ENCODE peak calls at places on chromosomes 5 and 9, in ten cellular contexts. T is HuH-7; D is heart left ventricle; U is activated T-cell treated with anti-CD3 and anti-CD28 coated beads, Interleukin-2, amount 50 U/mL, for 72 hours; F is PC-3; N is activated CD4-positive, alpha-beta T cell treated with anti-CD3 and anti-CD28 coated beads for 48 hours; X is body of pancreas; J is CD4-positive, alpha-beta T cell; Q is posterior vena cava; O is hepatic stellate cell. M is an unnamed sample.

GRCh38 chr5:20972419-20972925 is 984.5 kb upstream of the CDH18 start:
- DNase-seq in N (no peak), D (peak), X (no peak), F (peak), O (no peak), T (peak), J (no peak), U (no peak), Q (no peak), M (no peak)

GRCh38 chr9:71249729-71250317 is 128.4 kb upstream of the TRPM3 start:
- DNase-seq in Q (no peak), U (no peak), O (peak), T (peak), X (peak), D (no peak), N (no peak), J (no peak), F (peak), M (no peak)

GRCh38 chr9:5195450-5195849 is 10.0 kb upstream of the INSL6 start:
- DNase-seq in J (no peak), X (no peak), U (no peak), D (no peak), N (no peak), O (no peak), Q (no peak), F (peak), T (no peak), M (no peak)

GRCh38 chr9:32587901-32588300 is 14.9 kb upstream of the NDUFB6 start:
- DNase-seq in T (no peak), U (peak), J (no peak), O (no peak), Q (no peak), N (peak), X (no peak), F (no peak), D (no peak), M (no peak)

GRCh38 chr5:132779961-132780360 is 2.9 kb upstream of the SEPTIN8 start:
- DNase-seq in N (no peak), O (no peak), U (no peak), F (no peak), D (no peak), Q (no peak), T (no peak), X (no peak), J (no peak), M (no peak)

GRCh38 chr5:177234761-177235315 is 68.7 kb downstream of the RAB24 start:
- DNase-seq in U (no peak), D (no peak), O (no peak), F (no peak), N (no peak), X (no peak), J (no peak), T (no peak), Q (no peak), M (no peak)

GRCh38 chr9:81132796-81133195 is 556.6 kb downstream of the TLE1 start:
- DNase-seq in F (no peak), U (no peak), D (no peak), O (peak), J (no peak), N (no peak), X (no peak), Q (no peak), T (no peak), M (no peak)

GRCh38 chr5:82068723-82069122 is 96.9 kb downstream of the ATG10 start:
- DNase-seq in F (no peak), J (no peak), O (no peak), Q (no peak), D (no peak), X (no peak), N (no peak), U (no peak), T (no peak), M (no peak)

GRCh38 chr9:34282096-34282495 is 47.0 kb downstream of the KIF24 start:
- DNase-seq in N (no peak), D (no peak), F (no peak), Q (no peak), T (no peak), U (no peak), O (no peak), J (no peak), X (no peak), M (no peak)

GRCh38 chr5:157456301-157456700 is 3.7 kb upstream of the NIPAL4 start:
- DNase-seq in T (no peak), O (no peak), N (no peak), J (no peak), U (no peak), Q (no peak), F (no peak), D (no peak), X (no peak), M (no peak)

GRCh38 chr5:53604309-53604708 is 43.9 kb downstream of the NDUFS4 start:
- DNase-seq in D (no peak), J (no peak), N (no peak), Q (no peak), O (no peak), T (no peak), U (no peak), F (no peak), X (no peak), M (no peak)

GRCh38 chr9:85430659-85431370 is 310.9 kb downstream of the AGTPBP1 start:
- DNase-seq in D (peak), Q (no peak), U (no peak), F (no peak), J (no peak), O (no peak), T (no peak), N (no peak), X (no peak), M (no peak)

GRCh38 chr5:82274343-82275266 is 3.5 kb downstream of the RPS23 start:
- DNase-seq in U (no peak), X (no peak), D (no peak), T (no peak), F (no peak), N (peak), J (no peak), O (no peak), Q (no peak), M (no peak)

GRCh38 chr9:137380171-137380570 is 42.8 kb downstream of the EXD3 start:
- DNase-seq in J (no peak), F (no peak), X (no peak), N (no peak), D (no peak), Q (no peak), O (no peak), T (no peak), U (no peak), M (no peak)

GRCh38 chr9:109399258-109399767 is 78.5 kb upstream of the EPB41L4B start:
- DNase-seq in X (no peak), J (no peak), T (no peak), O (no peak), Q (no peak), D (no peak), F (no peak), U (no peak), N (no peak), M (no peak)

GRCh38 chr9:84542554-84542953 is 127.0 kb upstream of the NTRK2 start:
- DNase-seq in J (no peak), D (no peak), U (no peak), N (no peak), T (no peak), X (no peak), Q (no peak), O (no peak), F (no peak), M (no peak)

GRCh38 chr9:38337706-38338264 is 54.7 kb upstream of the ALDH1B1 start:
- DNase-seq in F (no peak), N (no peak), J (no peak), X (no peak), T (no peak), U (no peak), Q (no peak), O (no peak), D (no peak), M (no peak)

GRCh38 chr9:42852133-42852532 is 668.7 kb downstream of the SPATA31A6 start:
- DNase-seq in U (peak), Q (no peak), N (peak), D (peak), F (peak), X (peak), T (no peak), J (no peak), O (no peak), M (peak)

GRCh38 chr9:12813960-12814876 is 39.4 kb downstream of the LURAP1L start:
- DNase-seq in T (no peak), X (peak), U (no peak), O (peak), D (peak), J (no peak), N (no peak), Q (peak), F (peak), M (peak)

GRCh38 chr5:81856948-81857928 is 106.3 kb upstream of the SSBP2 start:
- DNase-seq in X (peak), T (no peak), U (no peak), D (peak), J (no peak), Q (peak), O (no peak), N (peak), F (peak), M (no peak)

GRCh38 chr5:6525910-6526309 is 77.3 kb downstream of the UBE2QL1 start:
- DNase-seq in U (peak), F (peak), J (no peak), O (no peak), D (no peak), T (peak), N (no peak), X (peak), Q (no peak), M (no peak)

GRCh38 chr5:134146651-134147544 is 29.9 kb downstream of the SKP1 start:
- DNase-seq in N (no peak), O (no peak), F (peak), D (no peak), U (no peak), T (no peak), Q (no peak), J (no peak), X (no peak), M (no peak)